ENCODE peak calls at places on chromosome 20, in six cellular contexts. D is suprapubic skin, Q is spleen, Z is neuronal stem cell, M is A549, Y is right cardiac atrium. K is an unnamed sample.

GRCh38 chr20:2800590-2801458 is at the start of gene CPXM1:
- DNase-seq in Y (no peak), D (no peak), Z (peak; percentile 66), M (no peak), Q (no peak), K (no peak)

GRCh38 chr20:12054556-12054955 is 136.9 kb downstream of the BTBD3 start:
- DNase-seq in Z (no peak), Y (no peak), D (no peak), M (no peak), Q (no peak), K (no peak)

GRCh38 chr20:58478141-58478805 is 36.9 kb downstream of the APCDD1L start:
- DNase-seq in Y (no peak), Z (no peak), M (no peak), D (no peak), Q (no peak), K (no peak)

GRCh38 chr20:1718604-1719384 is 61.2 kb upstream of the SIRPG start:
- DNase-seq in Y (no peak), D (no peak), Z (no peak), Q (no peak), M (peak; percentile 14), K (no peak)

GRCh38 chr20:17640875-17641378 is 41.1 kb downstream of the RRBP1 start:
- DNase-seq in Q (no peak), Y (no peak), Z (no peak), M (no peak), D (no peak), K (no peak)

GRCh38 chr20:50152394-50153152 is 950 bp downstream of the PEDS1 start:
- DNase-seq in Y (no peak), Z (no peak), Q (no peak), M (no peak), D (no peak), K (no peak)

GRCh38 chr20:49674383-49675352 is 39.0 kb downstream of the B4GALT5 start:
- DNase-seq in Q (no peak), D (no peak), Z (no peak), Y (no peak), M (peak; percentile 93), K (no peak)

GRCh38 chr20:50338479-50339195 is 148.0 kb downstream of the CEBPB start:
- DNase-seq in M (no peak), Z (no peak), Q (peak; percentile 78), Y (no peak), D (no peak), K (no peak)

GRCh38 chr20:1299522-1299921 is 29.4 kb downstream of the SDCBP2 start:
- DNase-seq in Q (peak; percentile 36), Y (no peak), M (peak; percentile 34), Z (no peak), D (no peak), K (no peak)

GRCh38 chr20:41268402-41268801 is 49.1 kb downstream of the ZHX3 start:
- DNase-seq in Q (no peak), D (no peak), M (no peak), Z (no peak), Y (no peak), K (no peak)
- H3K27ac ChIP-seq in Q (no peak overlapping the region), D (no peak overlapping the region), M (no peak overlapping the region), Z (no peak overlapping the region), Y (no peak overlapping the region), K (no peak overlapping the region)

DNA sequence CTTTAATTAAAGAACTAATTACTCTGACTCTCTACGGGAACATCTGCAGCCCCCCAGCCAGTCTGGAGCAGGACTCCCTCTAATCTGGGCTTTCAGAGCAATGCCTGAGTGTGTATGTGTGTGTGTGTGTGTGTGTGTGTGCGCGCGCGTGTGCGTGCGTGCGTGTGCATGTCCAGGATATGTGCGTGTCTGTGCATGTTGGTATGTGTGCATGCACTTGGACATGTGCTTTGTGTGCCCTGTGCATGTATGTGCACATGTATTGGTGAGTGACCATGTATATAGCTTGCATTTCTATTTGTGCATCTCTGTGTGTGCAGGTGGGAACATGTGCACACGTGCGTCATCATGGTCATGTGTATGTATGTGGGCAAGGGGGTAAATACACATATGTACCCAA is 174.0 kb downstream of the DHX35 start:
- DNase-seq in Z (no peak), Q (no peak), M (no peak), D (no peak), Y (no peak), K (no peak)
- H3K27ac ChIP-seq in Z (no peak overlapping the region), Q (no peak overlapping the region), M (no peak overlapping the region), D (no peak overlapping the region), Y (no peak overlapping the region), K (no peak overlapping the region)

GRCh38 chr20:41309817-41310216 is 7.7 kb downstream of the ZHX3 start:
- DNase-seq in M (no peak), Q (no peak), Y (no peak), Z (no peak), D (no peak), K (no peak)
- H3K27ac ChIP-seq in M (no peak overlapping the region), Q (no peak overlapping the region), Y (no peak overlapping the region), Z (no peak overlapping the region), D (no peak overlapping the region), K (no peak overlapping the region)

DNA sequence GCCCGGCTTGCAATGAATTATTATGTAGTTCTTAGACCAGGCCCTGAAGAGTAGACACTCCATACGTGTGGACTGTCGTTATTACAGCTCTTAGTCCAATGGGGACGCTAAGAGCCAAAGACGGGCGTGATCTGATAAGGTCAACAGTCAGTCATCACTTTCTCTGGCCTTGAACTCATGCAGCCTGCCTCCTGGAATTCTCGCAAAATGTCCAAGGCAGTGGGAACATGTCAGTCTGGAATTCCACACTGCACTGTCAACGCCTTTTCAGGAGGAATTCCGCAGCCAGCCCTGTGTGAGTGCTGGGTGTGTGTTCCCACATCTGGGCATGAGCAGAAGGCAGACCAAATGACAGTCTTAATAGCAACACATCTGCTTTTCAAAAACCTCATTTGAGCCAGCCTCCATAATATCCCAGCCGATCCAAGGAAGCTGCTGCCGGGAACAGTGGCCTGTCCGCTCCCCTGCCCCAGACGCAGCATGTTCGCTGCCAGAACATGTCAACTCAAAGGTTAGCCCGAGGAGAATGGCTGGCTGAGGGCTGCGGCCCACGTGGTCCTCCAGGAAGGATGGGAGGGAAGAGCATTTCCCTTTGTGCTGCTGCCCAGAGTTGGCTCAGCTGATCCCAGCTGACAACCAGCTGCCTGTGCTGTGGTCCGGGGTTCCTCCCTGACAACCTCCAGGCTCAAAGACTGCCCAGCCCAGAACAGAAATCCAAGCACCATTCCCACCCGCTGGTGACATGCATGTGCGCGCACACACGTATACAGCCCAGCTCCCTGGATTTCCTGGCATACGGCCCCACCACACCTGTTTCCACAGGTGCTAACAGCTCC is 103.1 kb downstream of the SULF2 start:
- DNase-seq in D (no peak), Y (peak; percentile 82), Z (no peak), Q (peak; percentile 82), M (peak; percentile 43), K (no peak)
- H3K27ac ChIP-seq in D (peak overlapping the region; percentile 33), Y (peak overlapping the region; percentile 57), Z (no peak overlapping the region), Q (peak overlapping the region; percentile 45), M (no peak overlapping the region), K (no peak overlapping the region)

GRCh38 chr20:34581341-34582189 is 23.0 kb downstream of the MAP1LC3A start:
- DNase-seq in D (no peak), M (no peak), Y (peak; percentile 50), Z (no peak), Q (no peak), K (peak; percentile 65)

GRCh38 chr20:34582221-34582620 is 23.7 kb downstream of the MAP1LC3A start:
- DNase-seq in D (no peak), M (no peak), Q (no peak), Z (no peak), Y (no peak), K (no peak)

GRCh38 chr20:34585019-34585418 is 26.5 kb downstream of the MAP1LC3A start:
- DNase-seq in M (no peak), Y (no peak), Q (no peak), Z (no peak), D (no peak), K (no peak)

GRCh38 chr20:34583524-34583923 is 25.0 kb downstream of the MAP1LC3A start:
- DNase-seq in M (no peak), Q (no peak), Y (no peak), D (no peak), Z (no peak), K (no peak)

DNA sequence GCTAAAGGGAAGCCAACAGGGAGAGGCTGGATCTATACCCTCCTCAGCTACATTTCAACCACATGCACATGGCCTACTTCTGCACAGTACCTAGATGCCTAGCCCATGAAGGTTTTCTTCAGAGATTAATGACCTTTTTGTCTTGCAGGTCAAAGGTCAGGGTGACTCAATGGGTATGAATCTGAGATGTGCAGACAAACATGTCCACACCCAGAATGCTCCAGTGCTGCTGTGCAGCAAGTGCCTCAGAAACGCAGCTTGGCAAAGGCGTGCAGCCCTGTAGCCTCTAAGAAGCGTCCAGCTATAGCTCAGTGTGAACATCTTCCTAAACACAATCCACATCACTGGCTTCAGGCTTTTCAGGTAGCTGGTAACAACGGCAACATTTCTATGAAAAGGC is 24.4 kb downstream of the MAP1LC3A start:
- DNase-seq in D (no peak), M (no peak), Z (no peak), Y (no peak), Q (no peak), K (no peak)
- H3K27ac ChIP-seq in D (no peak overlapping the region), M (no peak overlapping the region), Z (no peak overlapping the region), Y (peak overlapping the region; percentile 72), Q (no peak overlapping the region), K (no peak overlapping the region)